ENCODE peak calls at places on chromosomes 1 and 21, in six cellular contexts. F, Y, W, K, Q and T are unnamed samples.

GRCh38 chr1:199007423-199007822 is 368.6 kb downstream of the PTPRC start:
- DNase-seq in F (no peak), Y (no peak), W (no peak), K (no peak), Q (no peak), T (peak; percentile 41)

GRCh38 chr1:22618056-22618455 is 18.4 kb upstream of the C1QA start:
- DNase-seq in Y (no peak), F (no peak), K (no peak), W (no peak), Q (no peak), T (no peak)

GRCh38 chr1:94017155-94017829 is 103.7 kb downstream of the ABCA4 start:
- DNase-seq in Q (no peak), F (no peak), W (no peak), K (no peak), Y (no peak), T (no peak)

GRCh38 chr1:35111106-35111505 is 31.9 kb downstream of the ZMYM1 start:
- DNase-seq in Q (no peak), F (no peak), Y (no peak), W (no peak), K (peak; percentile 87), T (no peak)

GRCh38 chr1:38616846-38617245 is 242.7 kb downstream of the RRAGC start:
- DNase-seq in F (no peak), W (no peak), Y (no peak), K (no peak), Q (no peak), T (no peak)

GRCh38 chr1:18943914-18944572 is 12.4 kb downstream of the IFFO2 start:
- DNase-seq in W (no peak), Q (no peak), Y (no peak), K (no peak), F (no peak), T (no peak)

GRCh38 chr1:28249013-28249870 is 10.1 kb upstream of the SESN2 start:
- DNase-seq in Y (peak; percentile 48), Q (peak; percentile 43), W (peak; percentile 90), F (peak; percentile 72), K (peak; percentile 78), T (peak; percentile 83)

GRCh38 chr1:58650141-58650540 is 49.7 kb downstream of the MYSM1 start:
- DNase-seq in F (no peak), W (no peak), Q (no peak), Y (no peak), K (peak; percentile 27), T (no peak)

GRCh38 chr1:6460349-6461236 is 5.4 kb downstream of the TNFRSF25 start:
- DNase-seq in K (no peak), Q (no peak), F (no peak), W (no peak), Y (no peak), T (no peak)

GRCh38 chr1:235999259-235999925 is 65.5 kb downstream of the NID1 start:
- DNase-seq in F (no peak), Q (no peak), W (no peak), Y (no peak), K (peak; percentile 98), T (no peak)

GRCh38 chr1:205541161-205541886 is 36.9 kb downstream of the CDK18 start:
- DNase-seq in Y (no peak), W (no peak), F (no peak), K (no peak), Q (no peak), T (no peak)

GRCh38 chr1:24472527-24473251 is 29.9 kb upstream of the RCAN3 start:
- DNase-seq in Q (peak; percentile 78), W (no peak), Y (no peak), K (no peak), F (no peak), T (no peak)

GRCh38 chr1:41851589-41851988 is 67.1 kb downstream of the HIVEP3 start:
- DNase-seq in Y (no peak), W (no peak), F (no peak), K (peak; percentile 91), Q (no peak), T (no peak)

GRCh38 chr1:226110249-226111108 is 48.0 kb downstream of the H3-3A start:
- DNase-seq in Q (peak; percentile 85), F (peak; percentile 84), K (peak; percentile 60), W (peak; percentile 89), Y (peak; percentile 64), T (peak; percentile 77)

GRCh38 chr1:230044729-230045128 is 22.3 kb upstream of the GALNT2 start:
- DNase-seq in Y (no peak), F (no peak), K (no peak), W (no peak), Q (no peak), T (no peak)

GRCh38 chr1:200887772-200888348 is 6.8 kb upstream of the INAVA start:
- DNase-seq in Q (no peak), F (no peak), K (no peak), W (no peak), Y (no peak), T (no peak)

GRCh38 chr1:236185687-236186086 is 43.3 kb downstream of the GPR137B start:
- DNase-seq in Y (no peak), F (no peak), K (no peak), Q (no peak), W (no peak), T (no peak)

GRCh38 chr21:34865922-34866271 is 183.2 kb downstream of the RUNX1 start:
- DNase-seq in Y (no peak), F (no peak), K (no peak), Q (no peak), W (no peak), T (no peak)

GRCh38 chr1:62076286-62076685 is 118.4 kb upstream of the L1TD1 start:
- DNase-seq in K (peak; percentile 84), Q (no peak), Y (no peak), F (no peak), W (no peak), T (no peak)

GRCh38 chr1:180424848-180425457 is 77.4 kb downstream of the ACBD6 start:
- DNase-seq in K (no peak), Y (no peak), Q (no peak), F (no peak), W (no peak), T (no peak)

GRCh38 chr1:66925944-66926343 is 1.2 kb downstream of the MIER1 start:
- DNase-seq in Q (no peak), W (no peak), F (no peak), Y (no peak), K (no peak), T (no peak)

GRCh38 chr1:78408830-78409229 is 81.9 kb upstream of the PTGFR start:
- DNase-seq in K (peak; percentile 25), W (no peak), F (no peak), Y (peak; percentile 33), Q (no peak), T (no peak)

GRCh38 chr1:26820784-26821269 is 5.7 kb upstream of the ZDHHC18 start:
- DNase-seq in Y (no peak), K (no peak), Q (no peak), F (no peak), W (no peak), T (no peak)

GRCh38 chr1:3651939-3652537 is at the start of gene TP73:
- DNase-seq in K (peak; percentile 9), F (no peak), W (peak; percentile 62), Y (no peak), Q (no peak), T (no peak)

GRCh38 chr1:168101336-168101735 is 35.4 kb downstream of the GPR161 start:
- DNase-seq in K (no peak), Y (no peak), W (no peak), F (no peak), Q (no peak), T (no peak)

GRCh38 chr1:8408151-8408839 is 90.4 kb downstream of the SLC45A1 start:
- DNase-seq in Y (peak; percentile 80), Q (peak; percentile 80), W (no peak), K (peak; percentile 90), F (peak; percentile 92), T (no peak)

DNA sequence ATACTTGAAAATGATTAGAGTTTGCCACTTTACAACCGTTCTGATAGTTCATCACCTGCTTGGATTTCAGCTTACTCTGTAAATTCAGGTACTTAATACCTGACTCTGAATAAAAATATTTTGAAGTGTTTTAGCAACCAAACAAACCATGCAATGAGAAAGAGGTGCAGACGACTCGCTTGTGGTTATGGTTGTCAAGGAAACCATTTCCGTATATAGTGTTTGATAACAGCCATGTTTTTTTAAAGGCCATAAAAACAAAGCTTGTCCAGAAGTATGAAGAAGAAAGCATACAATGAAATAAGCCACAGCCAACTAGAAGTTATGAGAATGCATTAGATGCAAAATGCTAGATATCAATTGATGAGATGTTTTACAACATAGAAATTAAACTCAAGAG is 167.2 kb upstream of the HMCN1 start:
- DNase-seq in F (no peak), Q (no peak), Y (no peak), W (no peak), K (peak; percentile 63), T (no peak)
- H3K4me1 ChIP-seq in F (peaks cover 9% of the 10 kb centered on the region), Q (peaks cover 11% of the 10 kb centered on the region), Y (no peaks in the 10 kb centered on the region), W (no peaks in the 10 kb centered on the region), K (no peaks in the 10 kb centered on the region), T (peaks cover 17% of the 10 kb centered on the region)

GRCh38 chr1:214403431-214403830 is 122.5 kb downstream of the SMYD2 start:
- DNase-seq in W (no peak), F (no peak), Y (no peak), K (peak; percentile 68), Q (no peak), T (no peak)

GRCh38 chr1:214404154-214404553 is 123.2 kb downstream of the SMYD2 start:
- DNase-seq in W (no peak), K (peak; percentile 93), Q (no peak), Y (no peak), F (no peak), T (no peak)

GRCh38 chr1:214404571-214405213 is 123.7 kb downstream of the SMYD2 start:
- DNase-seq in Y (no peak), W (no peak), F (no peak), Q (no peak), K (peak; percentile 90), T (no peak)

GRCh38 chr1:214401666-214402065 is 120.7 kb downstream of the SMYD2 start:
- DNase-seq in Q (no peak), Y (no peak), F (no peak), W (no peak), K (peak; percentile 84), T (no peak)

DNA sequence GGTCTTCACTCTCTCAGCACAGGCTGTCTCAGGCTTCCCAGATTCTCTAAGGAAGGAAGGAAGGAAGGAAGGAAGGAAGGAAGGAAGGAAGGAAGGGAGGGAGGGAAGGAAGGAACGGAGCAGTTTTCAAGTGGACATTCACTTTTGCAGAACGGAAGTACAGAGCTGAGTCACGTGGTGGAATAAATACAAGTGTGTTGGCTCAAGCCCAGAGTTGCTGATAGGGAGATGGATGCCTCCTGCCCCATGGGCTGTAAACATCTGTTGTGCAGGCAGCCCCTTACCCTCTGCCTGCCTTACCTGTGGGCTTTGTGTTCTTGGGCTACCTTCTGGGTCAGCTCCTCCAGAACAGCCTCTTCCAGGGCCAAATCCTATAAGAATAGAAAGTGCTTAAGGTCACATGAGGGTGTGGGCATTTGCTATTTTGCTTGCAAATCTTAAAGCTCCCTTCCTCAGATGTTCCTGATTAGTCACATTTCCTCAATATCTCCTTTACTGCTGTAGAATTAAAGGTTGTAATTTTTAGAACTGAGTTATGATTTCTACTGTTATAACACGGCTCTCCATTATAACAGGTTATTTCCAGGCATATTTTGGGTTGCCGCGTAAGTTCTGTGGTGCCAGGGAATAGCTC is 121.7 kb downstream of the SMYD2 start:
- DNase-seq in Q (no peak), K (peak; percentile 38), Y (no peak), F (peak; percentile 35), W (no peak), T (no peak)
- TF ChIP-seq CTCF in Q (no peak), K (no peak), Y (no peak), F (no peak), W (no peak), T (no peak)

GRCh38 chr1:208223136-208223535 is 21.0 kb downstream of the PLXNA2 start:
- DNase-seq in F (no peak), Y (no peak), Q (no peak), W (no peak), K (peak; percentile 75), T (no peak)
- H3K4me1 ChIP-seq in F (peaks cover 43% of the 10 kb centered on the region), Y (peaks cover 55% of the 10 kb centered on the region), Q (peaks cover 12% of the 10 kb centered on the region), W (peaks cover 76% of the 10 kb centered on the region), K (peaks cover 11% of the 10 kb centered on the region), T (peaks cover 88% of the 10 kb centered on the region)

GRCh38 chr1:240692339-240692705 is 80.4 kb upstream of the GREM2 start:
- DNase-seq in K (no peak), Y (no peak), F (no peak), W (no peak), Q (no peak), T (no peak)
- TF ChIP-seq CTCF in K (no peak), Y (no peak), F (no peak), W (no peak), Q (no peak), T (no peak)